ENCODE peak calls at places on chromosome 21, in ten cellular contexts. S, D, Q, A, Z, K, I, G, J and U are unnamed samples.
A peak's percentile ranks its signal among the peaks of the same experiment; 100 is the strongest.

GRCh38 chr21:37172646-37173045 is 94.5 kb downstream of the VPS26C start:
- DNase-seq in J (no peak), G (no peak), S (no peak), A (no peak), D (no peak), Q (no peak), Z (no peak), K (no peak), I (no peak), U (no peak)

GRCh38 chr21:17371470-17371869 is 141.4 kb upstream of the CXADR start:
- DNase-seq in J (no peak), G (no peak), A (peak; percentile 42), S (no peak), K (no peak), Q (no peak), D (no peak), I (no peak), Z (peak; percentile 39), U (no peak)

GRCh38 chr21:22855581-22855980 is 1857.4 kb downstream of the NCAM2 start:
- DNase-seq in A (no peak), Z (no peak), Q (peak; percentile 57), J (no peak), G (no peak), S (no peak), I (no peak), D (no peak), K (no peak), U (no peak)

GRCh38 chr21:46424062-46424591 is 34.6 kb upstream of the DIP2A start:
- DNase-seq in J (no peak), S (no peak), K (no peak), D (no peak), A (no peak), Z (no peak), Q (no peak), G (no peak), I (peak; percentile 51), U (no peak)

GRCh38 chr21:37297364-37297763 is 30.2 kb upstream of the VPS26C start:
- DNase-seq in G (no peak), I (no peak), J (no peak), D (no peak), Z (no peak), K (no peak), S (no peak), A (no peak), Q (no peak), U (no peak)

GRCh38 chr21:39675595-39675994 is 62.9 kb downstream of the B3GALT5 start:
- DNase-seq in Q (no peak), I (no peak), A (no peak), Z (no peak), D (no peak), K (no peak), G (no peak), J (no peak), S (no peak), U (no peak)

GRCh38 chr21:42486551-42486950 is 9.5 kb downstream of the RSPH1 start:
- DNase-seq in G (no peak), S (no peak), A (no peak), Q (no peak), Z (no peak), K (no peak), I (no peak), D (no peak), J (no peak), U (no peak)

GRCh38 chr21:35465750-35466149 is 416.6 kb upstream of the RUNX1 start:
- DNase-seq in G (no peak), S (no peak), D (no peak), J (no peak), A (no peak), K (no peak), Z (no peak), Q (no peak), I (no peak), U (no peak)

GRCh38 chr21:22791986-22792560 is 1793.9 kb downstream of the NCAM2 start:
- DNase-seq in J (peak; percentile 4), I (no peak), D (no peak), Z (peak; percentile 24), S (peak; percentile 31), A (peak; percentile 4), K (no peak), Q (peak; percentile 77), G (no peak), U (peak; percentile 28)

GRCh38 chr21:45592208-45592619 is 50.0 kb upstream of the SLC19A1 start:
- DNase-seq in A (no peak), I (no peak), Q (no peak), K (peak; percentile 64), J (no peak), Z (no peak), D (no peak), S (peak; percentile 80), G (no peak), U (no peak)

DNA sequence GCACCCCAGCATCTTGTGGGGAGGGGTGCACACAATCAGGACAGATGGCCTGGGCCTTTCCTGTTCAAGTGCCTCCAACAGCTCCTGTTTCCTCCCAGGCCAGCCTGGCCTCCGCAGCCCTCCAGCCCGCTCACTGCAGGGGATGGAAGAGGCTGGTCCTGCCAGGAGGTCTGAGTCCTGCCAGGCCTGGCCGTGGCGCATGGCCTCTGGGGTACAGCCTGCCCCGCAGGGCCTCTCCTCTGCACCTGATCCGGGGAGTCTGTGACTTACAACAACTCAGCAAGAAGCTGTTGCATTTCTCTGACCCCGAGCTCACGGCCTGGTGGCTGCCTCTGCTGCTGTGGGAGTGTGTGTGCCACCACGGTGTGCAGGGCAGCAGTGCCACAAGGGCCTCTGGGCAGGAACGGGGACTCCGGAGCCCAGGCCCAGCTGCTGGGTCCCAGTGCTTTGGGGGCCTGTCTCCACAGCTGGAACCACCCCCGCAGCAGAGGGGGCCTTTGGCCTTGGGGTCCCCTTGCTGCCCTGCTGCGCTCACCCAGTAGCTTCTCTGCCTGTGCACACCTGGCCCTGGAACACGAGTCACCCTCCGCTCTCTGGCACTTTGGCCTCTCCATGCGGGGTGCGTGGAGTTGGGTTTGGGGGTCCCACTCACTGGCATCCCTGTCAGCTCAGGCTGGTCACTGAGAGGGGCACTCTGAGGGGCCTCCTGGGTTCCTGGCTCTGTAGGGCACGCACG is 17.4 kb upstream of the LRRC3 start:
- DNase-seq in K (no peak), A (no peak), I (peak; percentile 61), J (no peak), Q (no peak), G (no peak), Z (no peak), D (no peak), S (no peak), U (no peak)
- TF ChIP-seq CTCF in K (no peak), A (no peak), I (no peak), J (no peak), Q (no peak), G (no peak), Z (no peak), D (no peak), S (no peak), U (no peak)

DNA sequence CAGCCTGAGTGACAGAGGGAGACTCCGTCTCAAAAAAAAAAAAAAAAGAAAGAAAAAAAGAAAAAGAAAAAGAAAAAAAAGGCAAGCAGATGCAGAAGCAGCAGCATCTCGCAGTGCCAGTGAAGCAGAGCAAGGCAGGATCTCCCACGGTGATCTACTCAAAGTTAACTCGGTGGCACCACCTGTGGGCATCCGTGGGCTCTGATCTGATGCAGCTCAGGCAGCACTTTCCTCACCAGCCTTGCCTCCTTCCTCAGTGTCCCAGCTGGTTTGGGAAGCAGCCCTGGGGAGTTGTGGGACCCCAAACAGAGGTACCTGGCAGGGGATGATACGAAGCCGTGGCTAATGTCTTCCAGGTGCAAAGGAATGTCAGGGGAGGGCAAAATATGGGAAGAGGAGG is 104.3 kb upstream of the KRTAP19-8 start:
- DNase-seq in Q (no peak), J (no peak), D (no peak), K (peak; percentile 35), I (no peak), A (no peak), G (no peak), S (no peak), Z (no peak), U (no peak)
- TF ChIP-seq CTCF in Q (no peak), J (no peak), D (no peak), K (peak; percentile 52), I (no peak), A (no peak), G (no peak), S (peak; percentile 6), Z (peak; percentile 22), U (no peak)

GRCh38 chr21:26794597-26795397 is 50.4 kb downstream of the ADAMTS1 start:
- DNase-seq in D (no peak), K (no peak), J (no peak), I (no peak), A (no peak), S (no peak), G (no peak), Z (no peak), Q (no peak), U (no peak)
- TF ChIP-seq CTCF in D (no peak), K (no peak), J (no peak), I (no peak), A (no peak), S (no peak), G (no peak), Z (no peak), Q (no peak), U (no peak)

GRCh38 chr21:29297483-29298347 is 1.0 kb upstream of the BACH1 start:
- DNase-seq in Z (no peak), D (no peak), S (no peak), A (no peak), I (no peak), G (no peak), K (no peak), Q (no peak), J (no peak), U (no peak)

GRCh38 chr21:29296452-29296851 is 2.3 kb upstream of the BACH1 start:
- DNase-seq in K (no peak), Z (no peak), Q (no peak), S (no peak), A (no peak), G (no peak), I (no peak), J (no peak), D (no peak), U (no peak)

GRCh38 chr21:29299906-29300546 is 1.3 kb downstream of the BACH1 start:
- DNase-seq in I (peak; percentile 70), G (peak; percentile 29), D (no peak), J (no peak), Q (peak; percentile 56), A (peak; percentile 98), K (peak; percentile 9), S (peak; percentile 53), Z (peak; percentile 82), U (peak; percentile 8)

GRCh38 chr21:29299046-29299905 is 554 bp downstream of the BACH1 start:
- DNase-seq in S (peak; percentile 42), Q (peak; percentile 68), G (peak; percentile 61), I (peak; percentile 81), K (peak; percentile 39), J (peak; percentile 44), Z (peak; percentile 61), A (no peak), D (peak; percentile 29), U (no peak)

DNA sequence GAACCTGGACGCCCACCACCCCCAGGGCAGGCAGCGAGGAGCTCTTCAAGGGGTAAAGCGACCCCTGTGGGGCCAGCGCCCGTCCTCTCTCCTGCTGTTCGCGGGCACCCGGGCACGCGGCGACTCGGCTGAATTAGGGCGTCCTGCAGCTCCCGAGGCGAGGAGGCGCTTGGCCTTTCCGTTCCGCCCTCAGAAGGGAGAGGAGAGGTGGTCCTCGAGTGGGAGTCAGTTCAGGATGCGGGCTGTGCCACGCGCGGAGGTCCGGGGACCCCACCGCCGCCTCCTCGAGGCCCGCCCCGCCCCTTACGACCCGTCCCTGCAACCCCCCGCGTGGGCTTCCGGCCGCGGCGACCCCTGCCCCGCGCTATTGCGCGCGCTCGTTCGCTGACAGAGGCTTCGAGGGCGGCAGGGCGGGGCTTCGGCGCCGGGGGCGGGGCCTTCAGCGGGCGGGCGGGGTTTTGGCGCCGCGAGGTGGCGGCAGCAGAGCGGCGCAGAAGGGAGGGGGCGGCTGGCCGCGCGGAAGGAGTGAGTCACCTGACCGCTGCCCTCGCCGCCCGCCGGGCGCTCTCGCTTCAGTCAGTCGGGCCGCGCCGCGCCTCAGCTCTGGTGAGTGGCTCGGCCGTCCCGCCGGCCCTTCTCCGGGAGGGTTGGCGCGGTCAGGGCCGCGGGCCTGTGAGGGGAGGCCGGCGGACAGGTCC is at the start of gene BACH1:
- DNase-seq in K (peak; percentile 82), J (peak; percentile 82), A (no peak), G (peak; percentile 87), Q (peak; percentile 89), S (peak; percentile 93), D (peak; percentile 58), I (peak; percentile 95), Z (peak; percentile 84), U (peak; percentile 93)
- TF ChIP-seq CTCF in K (peak; percentile 18), J (no peak), A (peak; percentile 20), G (peak; percentile 64), Q (peak; percentile 19), S (peak; percentile 48), D (peak; percentile 28), I (peak; percentile 28), Z (peak; percentile 35), U (no peak)